ENCODE peak calls at places on chromosomes 6 and 20, in six cellular contexts. V, O, D, Z, J and S are unnamed samples.

GRCh38 chr6:132995432-132995831 is 181.1 kb downstream of the RPS12 start:
- DNase-seq in J (no peak), D (no peak), V (no peak), Z (no peak), O (no peak), S (no peak)

GRCh38 chr6:52877168-52877567 is 32.3 kb downstream of the GSTA3 start:
- DNase-seq in D (no peak), Z (no peak), J (no peak), V (no peak), O (no peak), S (no peak)

GRCh38 chr20:48841196-48841860 is 13.5 kb upstream of the PREX1 start:
- DNase-seq in V (no peak), Z (no peak), D (no peak), O (no peak), J (no peak), S (no peak)

GRCh38 chr20:54268941-54269340 is 61.1 kb downstream of the PFDN4 start:
- DNase-seq in D (no peak), V (no peak), J (no peak), O (no peak), Z (no peak), S (no peak)

GRCh38 chr6:164039954-164040375 is 625.4 kb downstream of the QKI start:
- DNase-seq in J (no peak), V (peak; percentile 53), Z (no peak), O (peak; percentile 50), D (peak; percentile 73), S (no peak)

GRCh38 chr6:89079611-89080213 is 839 bp upstream of the PNRC1 start:
- DNase-seq in Z (peak; percentile 47), V (peak; percentile 80), J (peak; percentile 67), O (peak; percentile 49), D (no peak), S (peak; percentile 58)

GRCh38 chr6:143998686-143999085 is 9.4 kb downstream of the PLAGL1 start:
- DNase-seq in O (no peak), J (no peak), D (no peak), V (no peak), Z (no peak), S (no peak)

GRCh38 chr6:5752282-5752681 is 254.4 kb downstream of the NRN1 start:
- DNase-seq in J (no peak), Z (no peak), D (no peak), V (no peak), O (no peak), S (no peak)

GRCh38 chr6:130306377-130306776 is 59.4 kb upstream of the TMEM200A start:
- DNase-seq in Z (no peak), O (no peak), D (no peak), J (no peak), V (no peak), S (no peak)

GRCh38 chr6:61886608-61887259 is 399.3 kb downstream of the KHDRBS2 start:
- DNase-seq in D (no peak), Z (no peak), V (no peak), O (no peak), J (no peak), S (no peak)

GRCh38 chr20:47281376-47281775 is 75.1 kb downstream of the ZMYND8 start:
- DNase-seq in V (no peak), D (no peak), Z (no peak), O (no peak), J (no peak), S (no peak)

GRCh38 chr20:48846516-48847492 is 19.0 kb upstream of the PREX1 start:
- DNase-seq in D (no peak), Z (no peak), J (no peak), O (no peak), V (no peak), S (no peak)

GRCh38 chr6:152750694-152751093 is at the start of gene VIP:
- DNase-seq in V (no peak), J (peak; percentile 15), Z (no peak), O (no peak), D (no peak), S (no peak)

GRCh38 chr6:136920216-136920857 is 1.8 kb upstream of the SLC35D3 start:
- DNase-seq in J (peak; percentile 30), D (no peak), Z (no peak), O (no peak), V (peak; percentile 6), S (no peak)
- H3K4me3 ChIP-seq in J (no peak overlapping the region), D (peak overlapping the region; percentile 69), Z (no peak overlapping the region), O (peak overlapping the region; percentile 59), V (peak overlapping the region; percentile 33), S (no peak overlapping the region)

GRCh38 chr20:37096415-37097039 is 730 bp upstream of the RBL1 start:
- DNase-seq in J (peak; percentile 30), V (no peak), Z (no peak), D (no peak), O (no peak), S (no peak)
- H3K4me3 ChIP-seq in J (peak overlapping the region; percentile 46), V (peak overlapping the region; percentile 92), Z (no peak overlapping the region), D (peak overlapping the region; percentile 64), O (peak overlapping the region; percentile 84), S (peak overlapping the region; percentile 84)

GRCh38 chr20:53080969-53081871 is 109.1 kb downstream of the TSHZ2 start:
- DNase-seq in V (no peak), J (no peak), Z (no peak), D (peak; percentile 51), O (no peak), S (no peak)

GRCh38 chr20:53084408-53084997 is 112.3 kb downstream of the TSHZ2 start:
- DNase-seq in J (no peak), D (no peak), V (no peak), Z (no peak), O (no peak), S (no peak)

GRCh38 chr20:53081916-53082863 is 110.0 kb downstream of the TSHZ2 start:
- DNase-seq in D (no peak), O (no peak), V (no peak), J (no peak), Z (no peak), S (no peak)

GRCh38 chr20:53085720-53086119 is 113.6 kb downstream of the TSHZ2 start:
- DNase-seq in O (no peak), Z (no peak), J (no peak), V (no peak), D (no peak), S (no peak)

GRCh38 chr20:53083411-53083810 is 111.3 kb downstream of the TSHZ2 start:
- DNase-seq in J (no peak), V (no peak), D (no peak), O (no peak), Z (no peak), S (no peak)
- H3K4me3 ChIP-seq in J (no peak overlapping the region), V (no peak overlapping the region), D (no peak overlapping the region), O (no peak overlapping the region), Z (no peak overlapping the region), S (no peak overlapping the region)

GRCh38 chr6:137952247-137952646 is 85.2 kb downstream of the TNFAIP3 start:
- DNase-seq in Z (no peak), O (no peak), J (no peak), D (no peak), V (no peak), S (no peak)

GRCh38 chr6:137951064-137951597 is 84.1 kb downstream of the TNFAIP3 start:
- DNase-seq in V (no peak), Z (no peak), J (no peak), O (no peak), D (no peak), S (no peak)

GRCh38 chr6:137954253-137954652 is 87.2 kb downstream of the TNFAIP3 start:
- DNase-seq in D (no peak), Z (no peak), J (no peak), O (no peak), V (no peak), S (no peak)

GRCh38 chr6:137950581-137950980 is 83.5 kb downstream of the TNFAIP3 start:
- DNase-seq in V (no peak), Z (no peak), O (no peak), J (no peak), D (no peak), S (no peak)

GRCh38 chr6:137949686-137950390 is 82.8 kb downstream of the TNFAIP3 start:
- DNase-seq in D (no peak), J (no peak), O (no peak), V (peak; percentile 41), Z (no peak), S (no peak)
- H3K4me3 ChIP-seq in D (no peak overlapping the region), J (no peak overlapping the region), O (no peak overlapping the region), V (no peak overlapping the region), Z (no peak overlapping the region), S (no peak overlapping the region)